ENCODE peak calls at places on chromosomes 13 and 19, in ten cellular contexts. V, A, B, F, L, S, U, Y, P and J are unnamed samples.
A peak's percentile ranks its signal among the peaks of the same experiment; 100 is the strongest.

GRCh38 chr19:17243854-17244617 is 1.7 kb downstream of the NR2F6 start:
- DNase-seq in V (peak; percentile 47), A (peak; percentile 75), B (no peak), F (no peak), L (peak; percentile 86), S (no peak), U (no peak), Y (peak; percentile 62), P (no peak), J (no peak)

GRCh38 chr13:98878421-98879126 is 99.3 kb downstream of the DOCK9 start:
- DNase-seq in V (no peak), A (no peak), B (no peak), F (no peak), L (no peak), S (no peak), U (no peak), Y (no peak), P (no peak), J (no peak)

GRCh38 chr13:94858856-94859811 is 146.8 kb upstream of the SOX21 start:
- DNase-seq in V (no peak), A (peak; percentile 65), B (no peak), F (no peak), L (no peak), S (no peak), U (no peak), Y (peak; percentile 12), P (no peak), J (no peak)

GRCh38 chr19:56377105-56377924 is 16.0 kb downstream of the ZNF582 start:
- DNase-seq in V (no peak), A (no peak), B (no peak), F (no peak), L (no peak), S (no peak), U (no peak), Y (no peak), P (no peak), J (no peak)

GRCh38 chr13:36530861-36531590 is 98.7 kb downstream of the CCNA1 start:
- DNase-seq in V (no peak), A (no peak), B (no peak), F (no peak), L (no peak), S (no peak), U (no peak), Y (no peak), P (no peak), J (no peak)

GRCh38 chr13:113404366-113404722 is 40.4 kb upstream of the GRTP1 start:
- DNase-seq in V (no peak), A (no peak), B (no peak), F (no peak), L (no peak), S (no peak), U (no peak), Y (no peak), P (no peak), J (no peak)

GRCh38 chr13:29969286-29969685 is 118.9 kb upstream of the UBL3 start:
- DNase-seq in V (no peak), A (no peak), B (no peak), F (no peak), L (no peak), S (no peak), U (no peak), Y (peak; percentile 88), P (no peak), J (no peak)

GRCh38 chr13:98890186-98890585 is 87.7 kb downstream of the DOCK9 start:
- DNase-seq in V (peak; percentile 25), A (no peak), B (no peak), F (no peak), L (no peak), S (no peak), U (no peak), Y (peak; percentile 90), P (no peak), J (peak; percentile 38)

GRCh38 chr13:97364031-97364430 is 69.9 kb upstream of the RAP2A start:
- DNase-seq in V (no peak), A (no peak), B (no peak), F (no peak), L (no peak), S (no peak), U (no peak), Y (no peak), P (no peak), J (no peak)